ENCODE peak calls at places on chromosomes 6 and 20, in eight cellular contexts. X is AG04450, T is A673, B is GM13976, Z is OCI-LY7, Y is lower lobe of right lung, D is ovary, K is PC-3. I is an unnamed sample.

GRCh38 chr20:41078329-41078728 is 49.7 kb downstream of the TOP1 start:
- DNase-seq in X (no peak), T (peak; percentile 83), B (no peak), Z (peak; percentile 70), Y (no peak), D (no peak), K (peak; percentile 71), I (no peak)

GRCh38 chr20:35156978-35157377 is 9.8 kb upstream of the EDEM2 start:
- DNase-seq in X (no peak), T (no peak), B (no peak), Z (no peak), Y (no peak), D (no peak), K (no peak), I (no peak)

GRCh38 chr6:93418448-93419303 is 683 bp downstream of the EPHA7 start:
- DNase-seq in X (no peak), T (peak; percentile 59), B (peak; percentile 30), Z (no peak), Y (peak; percentile 47), D (peak; percentile 56), K (peak; percentile 13), I (no peak)

GRCh38 chr6:109738667-109739066 is 47.6 kb downstream of the FIG4 start:
- DNase-seq in X (no peak), T (no peak), B (no peak), Z (no peak), Y (no peak), D (no peak), K (no peak), I (no peak)

GRCh38 chr6:42021847-42022754 is 28.2 kb upstream of the TAF8 start:
- DNase-seq in X (no peak), T (no peak), B (peak; percentile 58), Z (peak; percentile 98), Y (no peak), D (no peak), K (no peak), I (no peak)

GRCh38 chr6:128379577-128379976 is 140.8 kb downstream of the PTPRK start:
- DNase-seq in X (no peak), T (no peak), B (no peak), Z (no peak), Y (no peak), D (no peak), K (no peak), I (no peak)

GRCh38 chr6:66993272-66993671 is 1286.2 kb upstream of the EYS start:
- DNase-seq in X (no peak), T (no peak), B (no peak), Z (no peak), Y (no peak), D (no peak), K (no peak), I (no peak)

GRCh38 chr6:109187399-109188114 is 92.2 kb downstream of the CEP57L1 start:
- DNase-seq in X (no peak), T (peak; percentile 33), B (peak; percentile 37), Z (peak; percentile 65), Y (peak; percentile 57), D (peak; percentile 56), K (peak; percentile 72), I (no peak)

GRCh38 chr20:11453430-11453829 is 464.3 kb upstream of the BTBD3 start:
- DNase-seq in X (no peak), T (peak; percentile 61), B (no peak), Z (no peak), Y (no peak), D (no peak), K (peak; percentile 71), I (no peak)

GRCh38 chr6:91678679-91679078 is 1091.8 kb upstream of the MAP3K7 start:
- DNase-seq in X (no peak), T (no peak), B (no peak), Z (no peak), Y (no peak), D (no peak), K (no peak), I (no peak)

GRCh38 chr6:56940977-56941376 is 13.9 kb upstream of the BEND6 start:
- DNase-seq in X (no peak), T (no peak), B (no peak), Z (no peak), Y (no peak), D (no peak), K (no peak), I (no peak)

GRCh38 chr6:3314621-3315020 is 55.9 kb downstream of the PSMG4 start:
- DNase-seq in X (no peak), T (no peak), B (no peak), Z (no peak), Y (no peak), D (no peak), K (no peak), I (no peak)

GRCh38 chr20:36584018-36584481 is 10.7 kb downstream of the TGIF2 start:
- DNase-seq in X (no peak), T (no peak), B (peak; percentile 4), Z (no peak), Y (no peak), D (no peak), K (no peak), I (no peak)

GRCh38 chr6:69825904-69826303 is 29.1 kb upstream of the LMBRD1 start:
- DNase-seq in X (no peak), T (no peak), B (no peak), Z (no peak), Y (no peak), D (no peak), K (no peak), I (no peak)

GRCh38 chr6:13302751-13303667 is 25.3 kb downstream of the TBC1D7 start:
- DNase-seq in X (peak; percentile 85), T (peak; percentile 90), B (peak; percentile 73), Z (peak; percentile 33), Y (peak; percentile 81), D (no peak), K (peak; percentile 95), I (no peak)

GRCh38 chr6:144304223-144304848 is 19.2 kb downstream of the UTRN start:
- DNase-seq in X (no peak), T (no peak), B (no peak), Z (no peak), Y (no peak), D (no peak), K (no peak), I (no peak)

GRCh38 chr6:31888281-31889258 is 8.9 kb downstream of the EHMT2 start:
- DNase-seq in X (no peak), T (peak; percentile 50), B (peak; percentile 80), Z (peak; percentile 38), Y (no peak), D (no peak), K (peak; percentile 40), I (no peak)

GRCh38 chr20:34074101-34074760 is 37.8 kb downstream of the EIF2S2 start:
- DNase-seq in X (no peak), T (peak; percentile 16), B (no peak), Z (no peak), Y (no peak), D (no peak), K (peak; percentile 40), I (no peak)

GRCh38 chr6:45900808-45901752 is 114.6 kb downstream of the CLIC5 start:
- DNase-seq in X (no peak), T (no peak), B (no peak), Z (no peak), Y (no peak), D (no peak), K (no peak), I (no peak)

GRCh38 chr6:26332408-26332807 is 32.6 kb upstream of the BTN3A2 start:
- DNase-seq in X (no peak), T (no peak), B (no peak), Z (no peak), Y (no peak), D (no peak), K (no peak), I (no peak)

GRCh38 chr6:158464483-158464882 is 95.4 kb upstream of the TMEM181 start:
- DNase-seq in X (no peak), T (no peak), B (no peak), Z (no peak), Y (no peak), D (no peak), K (no peak), I (no peak)

GRCh38 chr20:14414560-14414959 is 77.1 kb upstream of the FLRT3 start:
- DNase-seq in X (no peak), T (no peak), B (no peak), Z (no peak), Y (no peak), D (no peak), K (no peak), I (no peak)
- TF ChIP-seq CTCF in X (no peak), T (no peak), B (no peak), Z (no peak), Y (no peak), D (no peak), K (no peak), I (no peak)

DNA sequence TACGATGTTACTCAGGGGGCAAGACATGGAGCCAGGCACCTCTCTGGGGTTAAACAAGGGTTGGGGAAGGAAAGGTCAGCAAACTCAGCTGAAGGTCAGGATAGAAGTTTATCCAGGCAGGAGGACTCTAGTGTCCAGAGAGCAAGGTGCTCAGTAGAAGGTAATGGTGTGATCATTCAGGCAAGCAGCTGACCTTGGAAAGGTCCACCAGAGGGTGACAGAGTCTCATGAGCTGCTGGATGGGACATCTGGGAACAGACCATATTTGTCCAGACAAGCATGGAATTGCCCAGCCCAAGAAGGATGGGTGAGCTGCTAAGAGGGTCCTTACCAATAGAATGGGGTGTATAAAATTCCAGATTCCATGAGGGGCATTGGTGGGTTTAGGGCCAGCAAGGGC is 89.5 kb downstream of the MAP3K7 start:
- DNase-seq in X (no peak), T (no peak), B (no peak), Z (no peak), Y (no peak), D (no peak), K (peak; percentile 5), I (no peak)
- TF ChIP-seq CTCF in X (no peak), T (peak; percentile 24), B (no peak), Z (peak; percentile 24), Y (no peak), D (no peak), K (peak; percentile 19), I (no peak)

DNA sequence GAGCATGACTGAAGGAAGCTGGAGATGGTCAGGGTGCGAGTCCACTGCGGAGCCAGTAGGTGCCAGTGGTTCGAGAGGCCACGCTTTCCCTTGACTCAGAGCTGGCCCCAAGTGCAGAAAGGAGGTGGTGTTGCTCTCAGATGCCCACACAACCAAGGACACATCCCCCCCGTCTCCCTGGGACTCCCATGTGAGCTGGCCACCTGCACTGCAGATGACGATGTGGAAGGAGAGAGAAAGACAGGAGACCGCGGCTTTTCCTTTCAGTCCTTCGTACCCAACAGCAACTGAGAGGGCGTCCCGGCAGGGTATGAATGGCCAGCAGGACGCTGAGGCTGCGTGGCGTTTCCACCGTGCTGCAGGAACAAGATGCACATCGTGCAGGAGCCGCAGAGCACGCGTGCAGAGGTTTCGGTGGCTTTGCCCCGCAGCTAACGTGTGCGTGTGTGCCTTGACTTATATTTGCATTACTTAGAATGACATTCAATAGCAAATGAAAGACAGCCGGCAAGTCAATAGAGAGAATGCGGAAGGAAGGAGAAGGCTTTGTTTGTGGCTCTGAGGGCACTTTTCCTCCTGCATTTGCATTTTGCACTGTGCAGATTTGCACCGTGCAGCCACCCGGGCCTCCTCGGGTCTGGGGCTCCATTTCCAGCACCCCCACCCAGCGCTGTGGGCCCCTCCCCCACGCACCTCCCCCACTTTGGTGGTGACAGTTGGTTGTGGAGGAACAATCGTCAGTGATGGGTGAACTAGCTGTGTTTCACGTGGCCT is 26.3 kb upstream of the BHLHE23 start:
- DNase-seq in X (no peak), T (no peak), B (peak; percentile 77), Z (peak; percentile 56), Y (peak; percentile 45), D (peak; percentile 21), K (no peak), I (no peak)
- TF ChIP-seq CTCF in X (no peak), T (no peak), B (no peak), Z (no peak), Y (no peak), D (no peak), K (no peak), I (no peak)

GRCh38 chr6:16712931-16713484 is 48.3 kb downstream of the ATXN1 start:
- DNase-seq in X (peak; percentile 66), T (peak; percentile 93), B (peak; percentile 26), Z (no peak), Y (peak; percentile 77), D (no peak), K (peak; percentile 92), I (no peak)
- TF ChIP-seq CTCF in X (peak; percentile 51), T (peak; percentile 63), B (peak; percentile 19), Z (peak; percentile 42), Y (peak; percentile 30), D (no peak), K (peak; percentile 72), I (no peak)